ENCODE peak calls at places on chromosome 22, in nine cellular contexts. O is fibroblast of pulmonary artery; M is D721Med; H is CD8-positive, alpha-beta memory T cell; X is left kidney; D is amygdala; L is activated CD4-positive, alpha-beta T cell treated with anti-CD3 and anti-CD28 coated beads, Interleukin-2, amount 50 U/mL, for 24 hours; Q is GM20000; N is hypothalamus. Y is an unnamed sample.

GRCh38 chr22:29443452-29443851 is 5.1 kb downstream of the RFPL1 start:
- DNase-seq in O (peak), M (no peak), H (no peak), X (peak), D (no peak), L (no peak), Q (no peak), N (no peak), Y (no peak)

GRCh38 chr22:38180841-38181452 is 683 bp downstream of the PLA2G6 start:
- DNase-seq in O (peak), M (no peak), H (peak), X (no peak), D (peak), L (no peak), Q (peak), N (peak), Y (no peak)

GRCh38 chr22:25475554-25476022 is 88.9 kb upstream of the GRK3 start:
- DNase-seq in O (peak), M (no peak), H (no peak), X (peak), D (peak), L (no peak), Q (no peak), N (no peak), Y (peak)

GRCh38 chr22:44369241-44369652 is 56.5 kb upstream of the SHISAL1 start:
- DNase-seq in O (no peak), M (no peak), H (no peak), X (no peak), D (no peak), L (no peak), Q (no peak), N (no peak), Y (no peak)

GRCh38 chr22:22235564-22235963 is 9.0 kb upstream of the VPREB1 start:
- DNase-seq in O (peak), M (no peak), H (peak), X (peak), D (no peak), L (peak), Q (peak), N (no peak), Y (no peak)

GRCh38 chr22:43000441-43001175 is 14.3 kb downstream of the PACSIN2 start:
- DNase-seq in O (peak), M (no peak), H (no peak), X (no peak), D (no peak), L (peak), Q (peak), N (no peak), Y (no peak)

GRCh38 chr22:30752771-30753170 is 58.1 kb downstream of the OSBP2 start:
- DNase-seq in O (no peak), M (no peak), H (no peak), X (peak), D (no peak), L (no peak), Q (no peak), N (no peak), Y (no peak)

GRCh38 chr22:38038426-38038825 is 18.8 kb upstream of the PICK1 start:
- DNase-seq in O (no peak), M (no peak), H (no peak), X (no peak), D (peak), L (no peak), Q (no peak), N (peak), Y (no peak)

GRCh38 chr22:39212721-39213376 is 31.9 kb downstream of the PDGFB start:
- DNase-seq in O (peak), M (no peak), H (no peak), X (no peak), D (no peak), L (no peak), Q (no peak), N (no peak), Y (no peak)

GRCh38 chr22:45284705-45285305 is at the start of gene UPK3A:
- DNase-seq in O (no peak), M (no peak), H (peak), X (peak), D (no peak), L (peak), Q (peak), N (no peak), Y (no peak)

GRCh38 chr22:40400173-40400572 is 29.8 kb downstream of the SGSM3 start:
- DNase-seq in O (no peak), M (no peak), H (peak), X (no peak), D (no peak), L (no peak), Q (peak), N (no peak), Y (no peak)

GRCh38 chr22:39281126-39281525 is 36.3 kb upstream of the PDGFB start:
- DNase-seq in O (no peak), M (no peak), H (no peak), X (no peak), D (no peak), L (no peak), Q (no peak), N (no peak), Y (no peak)

GRCh38 chr22:36564422-36565151 is 35.6 kb upstream of the EIF3D start:
- DNase-seq in O (no peak), M (no peak), H (no peak), X (no peak), D (no peak), L (no peak), Q (no peak), N (no peak), Y (no peak)

GRCh38 chr22:32024791-32025190 is 18.3 kb upstream of the SLC5A1 start:
- DNase-seq in O (no peak), M (no peak), H (no peak), X (no peak), D (no peak), L (no peak), Q (no peak), N (no peak), Y (no peak)

GRCh38 chr22:41664951-41665350 is 23.7 kb downstream of the SNU13 start:
- DNase-seq in O (no peak), M (no peak), H (no peak), X (no peak), D (no peak), L (no peak), Q (no peak), N (no peak), Y (no peak)

GRCh38 chr22:26979294-26979693 is 321.9 kb downstream of the MIAT start:
- DNase-seq in O (no peak), M (no peak), H (no peak), X (peak), D (no peak), L (no peak), Q (no peak), N (no peak), Y (no peak)

GRCh38 chr22:38718414-38718813 is 12.7 kb downstream of the GTPBP1 start:
- DNase-seq in O (peak), M (no peak), H (no peak), X (peak), D (no peak), L (no peak), Q (no peak), N (no peak), Y (peak)

GRCh38 chr22:46518542-46519325 is 18.7 kb downstream of the CELSR1 start:
- DNase-seq in O (no peak), M (no peak), H (no peak), X (no peak), D (no peak), L (no peak), Q (no peak), N (no peak), Y (no peak)

GRCh38 chr22:50683086-50683993 is 10.7 kb downstream of the SHANK3 start:
- DNase-seq in O (no peak), M (no peak), H (no peak), X (no peak), D (no peak), L (no peak), Q (peak), N (no peak), Y (no peak)

GRCh38 chr22:41369089-41369745 is 12.5 kb upstream of the TEF start:
- DNase-seq in O (no peak), M (no peak), H (no peak), X (no peak), D (no peak), L (no peak), Q (no peak), N (peak), Y (peak)

GRCh38 chr22:44247346-44247745 is 65.4 kb downstream of the SHISAL1 start:
- DNase-seq in O (no peak), M (no peak), H (no peak), X (no peak), D (no peak), L (no peak), Q (no peak), N (no peak), Y (no peak)

GRCh38 chr22:25013634-25014033 is 61.1 kb downstream of the KIAA1671 start:
- DNase-seq in O (no peak), M (no peak), H (no peak), X (peak), D (no peak), L (no peak), Q (no peak), N (no peak), Y (no peak)

GRCh38 chr22:38614331-38615122 is 41.7 kb downstream of the FAM227A start:
- DNase-seq in O (no peak), M (no peak), H (no peak), X (no peak), D (no peak), L (no peak), Q (no peak), N (no peak), Y (no peak)

GRCh38 chr22:47587861-47588582 is 825.6 kb downstream of the TBC1D22A start:
- DNase-seq in O (no peak), M (no peak), H (no peak), X (no peak), D (no peak), L (no peak), Q (no peak), N (no peak), Y (no peak)

GRCh38 chr22:49936973-49937757 is 18.7 kb downstream of the CRELD2 start:
- DNase-seq in O (no peak), M (no peak), H (no peak), X (peak), D (peak), L (no peak), Q (no peak), N (peak), Y (no peak)

GRCh38 chr22:44389926-44390925 is 77.5 kb upstream of the SHISAL1 start:
- DNase-seq in O (no peak), M (no peak), H (no peak), X (no peak), D (no peak), L (no peak), Q (no peak), N (no peak), Y (no peak)

GRCh38 chr22:30810105-30810504 is 115.4 kb downstream of the OSBP2 start:
- DNase-seq in O (no peak), M (no peak), H (no peak), X (no peak), D (no peak), L (no peak), Q (no peak), N (no peak), Y (no peak)

GRCh38 chr22:45216133-45217003 is 24.3 kb downstream of the KIAA0930 start:
- DNase-seq in O (peak), M (no peak), H (no peak), X (peak), D (no peak), L (no peak), Q (no peak), N (no peak), Y (no peak)

GRCh38 chr22:43643362-43643761 is 168.7 kb downstream of the EFCAB6 start:
- DNase-seq in O (no peak), M (no peak), H (no peak), X (peak), D (peak), L (no peak), Q (no peak), N (peak), Y (no peak)

GRCh38 chr22:40177738-40178416 is at the start of gene TNRC6B:
- DNase-seq in O (peak), M (no peak), H (peak), X (peak), D (peak), L (peak), Q (peak), N (peak), Y (peak)

GRCh38 chr22:36182056-36182455 is 19.6 kb downstream of the APOL4 start:
- DNase-seq in O (peak), M (no peak), H (no peak), X (peak), D (no peak), L (no peak), Q (no peak), N (no peak), Y (no peak)

GRCh38 chr22:31970490-31971444 is 26.4 kb downstream of the YWHAH start:
- DNase-seq in O (peak), M (peak), H (peak), X (peak), D (peak), L (peak), Q (peak), N (peak), Y (peak)

GRCh38 chr22:37898441-37899181 is 7.5 kb upstream of the MICALL1 start:
- DNase-seq in O (peak), M (no peak), H (no peak), X (no peak), D (peak), L (no peak), Q (no peak), N (no peak), Y (no peak)

GRCh38 chr22:46084943-46085830 is 65.1 kb upstream of the PPARA start:
- DNase-seq in O (no peak), M (no peak), H (no peak), X (no peak), D (no peak), L (no peak), Q (no peak), N (no peak), Y (no peak)

GRCh38 chr22:38862375-38863329 is 9.4 kb downstream of the CBX6 start:
- DNase-seq in O (peak), M (no peak), H (no peak), X (no peak), D (no peak), L (no peak), Q (no peak), N (no peak), Y (no peak)

GRCh38 chr22:37633082-37633692 is 6.3 kb upstream of the SH3BP1 start:
- DNase-seq in O (no peak), M (no peak), H (peak), X (no peak), D (no peak), L (no peak), Q (peak), N (no peak), Y (no peak)

GRCh38 chr22:49307870-49308269 is 519.8 kb downstream of the BRD1 start:
- DNase-seq in O (no peak), M (no peak), H (no peak), X (no peak), D (no peak), L (no peak), Q (no peak), N (no peak), Y (no peak)

GRCh38 chr22:37822079-37822833 is 926 bp upstream of the GALR3 start:
- DNase-seq in O (no peak), M (peak), H (no peak), X (no peak), D (no peak), L (no peak), Q (no peak), N (no peak), Y (no peak)

Y was measured in DMS 273 treated with DMSO at 0.1 percent for 48 hours.